ENCODE peak calls at places on chromosomes 4 and X, in eight cellular contexts. G, D, O, C, Y, L, X and J are unnamed samples.

GRCh38 chrX:9816094-9816700 is 30.0 kb downstream of the SHROOM2 start:
- DNase-seq in G (no peak), D (no peak), O (no peak), C (no peak), Y (no peak), L (no peak), X (no peak), J (no peak)

GRCh38 chr4:11149612-11150259 is 279.0 kb downstream of the HS3ST1 start:
- DNase-seq in G (no peak), D (no peak), O (no peak), C (no peak), Y (no peak), L (no peak), X (no peak), J (peak)

GRCh38 chr4:155944516-155944915 is 9.2 kb downstream of the CTSO start:
- DNase-seq in G (no peak), D (no peak), O (no peak), C (peak), Y (no peak), L (no peak), X (no peak), J (no peak)

GRCh38 chr4:74942251-74942917 is 9.5 kb downstream of the PARM1 start:
- DNase-seq in G (no peak), D (no peak), O (no peak), C (no peak), Y (no peak), L (peak), X (no peak), J (no peak)

GRCh38 chr4:127799711-127800110 is 17.6 kb downstream of the HSPA4L start:
- DNase-seq in G (no peak), D (no peak), O (no peak), C (no peak), Y (no peak), L (no peak), X (no peak), J (no peak)

GRCh38 chr4:181202249-181202648 is 1041.0 kb upstream of the TENM3 start:
- DNase-seq in G (no peak), D (no peak), O (no peak), C (no peak), Y (no peak), L (no peak), X (no peak), J (no peak)

GRCh38 chr4:38867478-38868054 is at the start of gene FAM114A1:
- DNase-seq in G (peak), D (no peak), O (peak), C (peak), Y (peak), L (peak), X (peak), J (peak)

GRCh38 chrX:153060095-153060445 is 3.8 kb downstream of the PNMA3 start:
- DNase-seq in G (no peak), D (no peak), O (no peak), C (no peak), Y (no peak), L (no peak), X (no peak), J (no peak)

GRCh38 chr4:116183241-116183640 is 902.1 kb downstream of the TRAM1L1 start:
- DNase-seq in G (no peak), D (no peak), O (no peak), C (no peak), Y (no peak), L (no peak), X (no peak), J (no peak)

GRCh38 chrX:106171293-106171692 is 3.2 kb downstream of the PWWP3B start:
- DNase-seq in G (no peak), D (no peak), O (no peak), C (no peak), Y (no peak), L (no peak), X (no peak), J (no peak)

GRCh38 chrX:106168107-106168506 is at the start of gene PWWP3B:
- DNase-seq in G (no peak), D (no peak), O (peak), C (peak), Y (peak), L (peak), X (peak), J (no peak)

DNA sequence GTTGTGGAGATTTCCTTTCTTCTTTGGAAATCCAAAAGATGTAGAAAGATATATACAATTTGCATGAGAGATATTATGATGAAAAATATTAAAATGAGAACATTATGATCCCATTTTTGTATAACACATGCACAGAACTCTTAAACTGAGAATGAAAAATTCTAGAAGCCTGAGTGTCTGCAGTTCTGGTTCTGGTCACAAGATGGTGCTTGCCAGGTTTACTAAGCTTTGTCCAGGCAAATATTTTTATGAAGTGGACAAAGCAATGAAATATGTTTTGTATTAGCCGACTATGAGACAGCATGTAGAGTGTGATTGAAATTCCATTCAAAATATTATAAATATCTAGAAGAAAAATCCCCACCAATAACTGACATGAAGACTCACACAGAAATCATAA is 2.2 kb downstream of the PWWP3B start:
- DNase-seq in G (peak), D (no peak), O (no peak), C (no peak), Y (no peak), L (peak), X (no peak), J (no peak)
- TF ChIP-seq CTCF in G (peak), D (peak), O (peak), C (peak), Y (no peak), L (peak), X (no peak), J (no peak)

DNA sequence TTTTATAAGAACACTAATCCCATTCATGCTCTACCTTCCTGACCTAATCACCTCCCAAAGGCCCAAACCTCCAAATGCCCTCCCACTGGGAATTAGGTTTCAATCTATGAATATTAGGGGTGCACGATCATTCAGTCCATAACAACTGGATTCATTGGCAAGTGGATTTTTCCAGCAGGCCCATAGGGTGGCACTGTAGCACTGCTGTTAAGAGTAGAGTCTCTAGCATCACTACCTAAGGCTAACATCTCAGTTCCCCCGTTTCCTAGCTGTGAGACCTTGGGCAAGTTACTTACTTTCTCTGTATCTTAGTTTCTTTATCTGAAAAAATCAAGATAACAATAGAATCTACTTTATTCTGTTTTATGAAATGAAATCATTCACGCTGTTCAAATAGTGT is 315.8 kb downstream of the STIM2 start:
- DNase-seq in G (peak), D (no peak), O (no peak), C (peak), Y (peak), L (peak), X (peak), J (peak)
- TF ChIP-seq CTCF in G (no peak), D (peak), O (peak), C (peak), Y (peak), L (peak), X (peak), J (no peak)

DNA sequence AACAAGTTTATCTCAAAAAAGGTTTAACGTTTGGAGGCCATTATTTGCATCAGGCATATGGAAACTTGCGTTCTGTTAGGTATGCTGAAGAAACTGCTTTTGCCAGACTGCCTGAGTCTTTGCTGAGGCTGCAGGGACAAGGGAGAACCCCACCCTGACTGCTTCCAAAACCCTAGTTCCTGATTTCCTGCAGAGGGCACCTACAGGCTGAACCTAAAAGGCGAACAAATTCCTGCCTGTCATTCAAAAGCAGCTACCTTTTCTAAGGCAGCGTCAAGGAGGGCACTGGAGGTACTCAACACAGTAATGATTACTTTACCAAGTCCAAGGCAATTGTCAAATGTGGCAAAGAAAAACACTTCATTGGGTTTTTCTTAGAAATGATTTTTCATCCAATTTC is 578 bp upstream of the CORIN start:
- DNase-seq in G (no peak), D (no peak), O (no peak), C (no peak), Y (no peak), L (peak), X (no peak), J (no peak)
- TF ChIP-seq CTCF in G (no peak), D (no peak), O (no peak), C (no peak), Y (no peak), L (peak), X (no peak), J (no peak)

GRCh38 chr4:4182835-4183568 is 43.7 kb downstream of the OTOP1 start:
- DNase-seq in G (peak), D (no peak), O (no peak), C (peak), Y (peak), L (peak), X (peak), J (peak)
- TF ChIP-seq CTCF in G (peak), D (peak), O (peak), C (peak), Y (peak), L (peak), X (peak), J (peak)

GRCh38 chr4:123127865-123128264 is 205.5 kb upstream of the NUDT6 start:
- DNase-seq in G (no peak), D (no peak), O (no peak), C (no peak), Y (no peak), L (no peak), X (no peak), J (no peak)

GRCh38 chr4:123121241-123121907 is 199.0 kb upstream of the NUDT6 start:
- DNase-seq in G (peak), D (no peak), O (no peak), C (no peak), Y (no peak), L (peak), X (no peak), J (no peak)

GRCh38 chr4:123125477-123125876 is 203.1 kb upstream of the NUDT6 start:
- DNase-seq in G (no peak), D (no peak), O (no peak), C (no peak), Y (no peak), L (no peak), X (no peak), J (no peak)

GRCh38 chr4:123127218-123127617 is 204.8 kb upstream of the NUDT6 start:
- DNase-seq in G (no peak), D (no peak), O (no peak), C (no peak), Y (no peak), L (peak), X (no peak), J (no peak)
- TF ChIP-seq CTCF in G (no peak), D (no peak), O (peak), C (no peak), Y (no peak), L (peak), X (no peak), J (no peak)